ENCODE peak calls at places on chromosomes 7 and 10, in eight cellular contexts. F is transverse colon, A is H1, K is A549, O is upper lobe of left lung, U is sigmoid colon, E is stomach, J is ovary. G is an unnamed sample.

GRCh38 chr10:57362811-57363210 is 904.9 kb downstream of the IPMK start:
- DNase-seq in F (no peak), A (no peak), K (no peak), O (no peak), U (no peak), E (no peak), J (no peak), G (no peak)

GRCh38 chr7:140698477-140698876 is 2.0 kb downstream of the NDUFB2 start:
- DNase-seq in F (no peak), A (no peak), K (no peak), O (no peak), U (no peak), E (no peak), J (no peak), G (no peak)

GRCh38 chr7:95871078-95871848 is 98.9 kb downstream of the DYNC1I1 start:
- DNase-seq in F (no peak), A (no peak), K (peak; percentile 36), O (no peak), U (no peak), E (no peak), J (peak; percentile 53), G (no peak)

GRCh38 chr7:155653773-155654172 is 9.3 kb downstream of the RBM33 start:
- DNase-seq in F (no peak), A (no peak), K (no peak), O (no peak), U (no peak), E (no peak), J (no peak), G (no peak)

GRCh38 chr7:136000288-136000913 is 23.2 kb upstream of the MTPN start:
- DNase-seq in F (no peak), A (no peak), K (no peak), O (no peak), U (no peak), E (no peak), J (no peak), G (no peak)

GRCh38 chr10:124719213-124719851 is 24.8 kb downstream of the FAM53B start:
- DNase-seq in F (peak; percentile 83), A (no peak), K (no peak), O (no peak), U (peak; percentile 82), E (peak; percentile 60), J (no peak), G (peak; percentile 87)

GRCh38 chr10:97003151-97003803 is 171.2 kb downstream of the LCOR start:
- DNase-seq in F (no peak), A (no peak), K (no peak), O (peak; percentile 34), U (no peak), E (no peak), J (no peak), G (no peak)

GRCh38 chr10:34187201-34187600 is 627.9 kb downstream of the PARD3 start:
- DNase-seq in F (no peak), A (no peak), K (no peak), O (no peak), U (no peak), E (no peak), J (no peak), G (no peak)

GRCh38 chr10:120750167-120750566 is 101.0 kb upstream of the WDR11 start:
- DNase-seq in F (no peak), A (no peak), K (no peak), O (no peak), U (no peak), E (no peak), J (no peak), G (peak; percentile 3)

GRCh38 chr10:2279666-2280065 is 542.3 kb upstream of the ADARB2 start:
- DNase-seq in F (no peak), A (no peak), K (no peak), O (no peak), U (no peak), E (no peak), J (no peak), G (no peak)

GRCh38 chr10:14009315-14010082 is 321.2 kb downstream of the FRMD4A start:
- DNase-seq in F (no peak), A (no peak), K (no peak), O (peak; percentile 75), U (no peak), E (no peak), J (no peak), G (peak; percentile 96)

GRCh38 chr10:101065479-101066145 is 3.8 kb downstream of the KAZALD1 start:
- DNase-seq in F (no peak), A (no peak), K (no peak), O (no peak), U (no peak), E (no peak), J (no peak), G (no peak)

GRCh38 chr10:118341678-118342637 is at the start of gene FAM204A:
- DNase-seq in F (peak; percentile 94), A (peak; percentile 82), K (peak; percentile 96), O (peak; percentile 90), U (peak; percentile 96), E (peak; percentile 95), J (peak; percentile 95), G (peak; percentile 93)

GRCh38 chr10:61065010-61065409 is 121.0 kb upstream of the RHOBTB1 start:
- DNase-seq in F (no peak), A (no peak), K (no peak), O (no peak), U (no peak), E (no peak), J (no peak), G (no peak)

GRCh38 chr7:23942032-23942431 is 232.0 kb downstream of the STK31 start:
- DNase-seq in F (no peak), A (no peak), K (no peak), O (no peak), U (no peak), E (no peak), J (no peak), G (no peak)

GRCh38 chr10:69866688-69867461 is 65.2 kb downstream of the COL13A1 start:
- DNase-seq in F (peak; percentile 75), A (no peak), K (no peak), O (no peak), U (peak; percentile 75), E (peak; percentile 36), J (peak; percentile 40), G (no peak)

GRCh38 chr7:51315393-51316261 is 982 bp downstream of the COBL start:
- DNase-seq in F (peak; percentile 78), A (no peak), K (peak; percentile 44), O (peak; percentile 90), U (peak; percentile 69), E (peak; percentile 58), J (peak; percentile 28), G (no peak)
- TF ChIP-seq EP300 in F (no peak), A (no peak), K (no peak), O (no peak), U (no peak), E (no peak), J (no peak), G (no peak)

DNA sequence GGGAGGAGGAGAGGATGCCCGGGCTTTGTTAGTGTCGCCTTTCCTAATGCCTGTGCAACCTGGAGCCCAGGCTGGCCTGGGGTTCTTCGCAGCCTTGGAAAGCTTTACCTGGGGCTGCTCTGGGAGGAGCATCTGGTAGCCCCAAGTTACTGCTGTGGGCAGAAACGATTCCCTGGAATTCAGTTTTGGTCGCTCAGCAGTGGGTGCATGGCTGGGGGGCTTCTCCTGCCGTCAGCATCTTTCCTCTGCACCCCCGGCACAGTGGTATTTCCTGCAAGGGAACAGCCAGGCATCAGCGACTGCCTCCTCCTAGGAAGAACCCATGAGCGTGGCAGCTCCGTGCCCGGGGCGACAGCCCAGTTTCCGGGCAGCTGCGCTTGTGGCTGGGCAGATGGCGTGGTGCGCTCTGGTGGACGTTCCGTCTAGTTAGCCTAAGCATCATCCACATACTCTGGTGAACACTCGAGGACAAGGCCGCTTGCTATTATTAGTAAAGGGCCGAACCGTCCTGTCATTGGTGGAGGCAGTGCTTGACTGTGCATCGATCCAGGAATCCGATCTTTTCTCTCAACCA is 107.0 kb upstream of the BTBD16 start:
- DNase-seq in F (no peak), A (no peak), K (no peak), O (no peak), U (no peak), E (no peak), J (no peak), G (no peak)
- TF ChIP-seq EP300 in F (no peak), A (no peak), K (no peak), O (no peak), U (no peak), E (no peak), J (no peak), G (no peak)

GRCh38 chr7:80450621-80451308 is 61.1 kb downstream of the GNAT3 start:
- DNase-seq in F (no peak), A (no peak), K (no peak), O (no peak), U (no peak), E (no peak), J (no peak), G (no peak)
- TF ChIP-seq EP300 in F (no peak), A (no peak), K (no peak), O (no peak), U (no peak), E (no peak), J (no peak), G (no peak)

DNA sequence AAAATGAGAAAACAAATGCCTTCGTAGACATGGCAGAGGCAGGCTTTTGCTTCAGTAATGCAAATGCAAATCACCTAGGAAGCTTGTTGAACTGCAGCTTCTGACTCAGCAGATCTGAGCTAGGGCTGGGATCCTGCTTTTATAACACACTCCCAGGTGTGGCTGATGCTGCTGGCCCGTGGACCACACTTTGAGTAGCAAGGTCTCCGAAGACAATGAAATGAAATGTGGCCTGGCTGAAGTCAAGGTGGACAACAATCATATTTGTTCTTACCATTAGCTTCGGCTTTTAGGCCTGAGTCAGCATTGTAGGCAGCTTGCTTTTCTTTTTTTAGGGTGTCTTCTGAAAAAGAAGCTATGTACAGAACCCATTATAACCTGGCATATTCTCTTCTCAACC is 26.3 kb downstream of the COL17A1 start:
- DNase-seq in F (no peak), A (no peak), K (no peak), O (no peak), U (no peak), E (no peak), J (no peak), G (no peak)
- TF ChIP-seq EP300 in F (no peak), A (no peak), K (no peak), O (no peak), U (no peak), E (no peak), J (no peak), G (no peak)

GRCh38 chr10:9437131-9437530 is 1382.6 kb downstream of the GATA3 start:
- DNase-seq in F (no peak), A (no peak), K (no peak), O (no peak), U (no peak), E (no peak), J (no peak), G (no peak)
- TF ChIP-seq EP300 in F (no peak), A (no peak), K (no peak), O (no peak), U (no peak), E (no peak), J (no peak), G (no peak)

G was measured in GM12878.